ENCODE peak calls at places on chromosomes 13 and 19, in six cellular contexts. L is HEK293T, M is H1, N is HCT116, A is K562, E is GM12878. C is an unnamed sample.

GRCh38 chr19:19470579-19470978 is 44.8 kb downstream of the TSSK6 start:
- DNase-seq in L (no peak), M (no peak), N (no peak), A (no peak), E (no peak), C (no peak)

GRCh38 chr19:38849746-38850230 is at the start of gene HNRNPL:
- DNase-seq in L (peak; percentile 90), M (no peak), N (no peak), A (no peak), E (no peak), C (peak; percentile 99)

GRCh38 chr13:95509521-95510315 is 42.8 kb upstream of the CLDN10 start:
- DNase-seq in L (no peak), M (no peak), N (no peak), A (no peak), E (no peak), C (no peak)

GRCh38 chr13:111573362-111573761 is 252.9 kb downstream of the TEX29 start:
- DNase-seq in L (no peak), M (no peak), N (no peak), A (no peak), E (no peak), C (no peak)

GRCh38 chr13:108083056-108083455 is 132.3 kb downstream of the LIG4 start:
- DNase-seq in L (no peak), M (no peak), N (no peak), A (no peak), E (no peak), C (no peak)

GRCh38 chr13:28492527-28493367 is 2.2 kb downstream of the FLT1 start:
- DNase-seq in L (no peak), M (no peak), N (no peak), A (no peak), E (peak; percentile 28), C (no peak)

GRCh38 chr13:77776704-77777103 is 79.2 kb downstream of the SLAIN1 start:
- DNase-seq in L (no peak), M (no peak), N (no peak), A (no peak), E (no peak), C (no peak)

GRCh38 chr13:40619479-40619814 is 47.0 kb downstream of the FOXO1 start:
- DNase-seq in L (no peak), M (no peak), N (no peak), A (no peak), E (no peak), C (no peak)

GRCh38 chr19:31668916-31669315 is 319.7 kb upstream of the TSHZ3 start:
- DNase-seq in L (no peak), M (no peak), N (no peak), A (no peak), E (no peak), C (no peak)

GRCh38 chr19:18131841-18132596 is 20.9 kb upstream of the PIK3R2 start:
- DNase-seq in L (no peak), M (no peak), N (no peak), A (peak; percentile 44), E (no peak), C (peak; percentile 84)

GRCh38 chr13:51995677-51996551 is 15.3 kb downstream of the ATP7B start:
- DNase-seq in L (peak; percentile 53), M (no peak), N (no peak), A (peak; percentile 51), E (no peak), C (no peak)

GRCh38 chr13:23384111-23384510 is 49.4 kb downstream of the SACS start:
- DNase-seq in L (no peak), M (no peak), N (no peak), A (no peak), E (peak; percentile 82), C (no peak)

GRCh38 chr19:47227347-47228167 is 3.4 kb downstream of the BBC3 start:
- DNase-seq in L (peak; percentile 60), M (peak; percentile 99), N (peak; percentile 87), A (peak; percentile 97), E (peak; percentile 69), C (peak; percentile 97)

GRCh38 chr13:98707309-98707999 is 45.0 kb downstream of the SLC15A1 start:
- DNase-seq in L (no peak), M (no peak), N (no peak), A (no peak), E (peak; percentile 51), C (no peak)

GRCh38 chr19:32691291-32691951 is at the start of gene NUDT19:
- DNase-seq in L (peak; percentile 76), M (no peak), N (peak; percentile 75), A (peak; percentile 90), E (peak; percentile 62), C (peak; percentile 58)

GRCh38 chr13:33262069-33262487 is 23.5 kb downstream of the STARD13 start:
- DNase-seq in L (no peak), M (no peak), N (peak; percentile 66), A (no peak), E (no peak), C (peak; percentile 16)

GRCh38 chr13:48647625-48648024 is 6.1 kb upstream of the CYSLTR2 start:
- DNase-seq in L (no peak), M (no peak), N (no peak), A (no peak), E (no peak), C (no peak)

GRCh38 chr19:23260956-23261355 is 10.8 kb upstream of the ZNF724 start:
- DNase-seq in L (no peak), M (no peak), N (no peak), A (no peak), E (no peak), C (no peak)

DNA sequence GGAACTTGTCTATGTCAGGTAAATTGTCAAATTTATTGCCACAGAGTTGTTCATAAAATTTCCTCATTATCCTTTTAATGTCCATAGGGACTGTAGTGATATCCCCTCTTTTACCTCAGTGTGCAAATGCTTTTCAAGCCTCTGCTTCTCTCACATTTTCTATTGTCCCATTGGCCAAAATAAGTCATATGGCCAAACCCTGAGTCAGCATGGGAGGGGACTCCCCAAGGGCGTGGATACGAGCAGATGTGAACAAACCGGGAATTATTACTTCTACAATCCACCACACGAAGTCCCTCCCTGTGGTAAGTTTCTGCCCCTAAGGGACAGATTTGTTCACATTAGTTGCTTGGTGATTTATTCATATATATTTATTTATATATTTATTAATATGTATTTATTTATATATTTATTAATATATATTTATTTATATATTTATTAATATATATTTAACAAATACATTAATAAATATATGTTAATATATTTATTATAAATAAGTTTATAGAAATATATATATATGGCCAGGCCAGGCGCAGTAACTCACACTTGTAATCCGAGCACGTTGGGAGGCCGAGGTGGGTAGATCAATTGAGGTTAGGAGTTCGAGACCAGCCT is 20.1 kb upstream of the CAMSAP3 start:
- DNase-seq in L (no peak), M (no peak), N (peak; percentile 66), A (peak; percentile 63), E (no peak), C (no peak)
- TF ChIP-seq SP1 in L (no peak), M (no peak), N (no peak), A (no peak), E (no peak), C (no peak)

DNA sequence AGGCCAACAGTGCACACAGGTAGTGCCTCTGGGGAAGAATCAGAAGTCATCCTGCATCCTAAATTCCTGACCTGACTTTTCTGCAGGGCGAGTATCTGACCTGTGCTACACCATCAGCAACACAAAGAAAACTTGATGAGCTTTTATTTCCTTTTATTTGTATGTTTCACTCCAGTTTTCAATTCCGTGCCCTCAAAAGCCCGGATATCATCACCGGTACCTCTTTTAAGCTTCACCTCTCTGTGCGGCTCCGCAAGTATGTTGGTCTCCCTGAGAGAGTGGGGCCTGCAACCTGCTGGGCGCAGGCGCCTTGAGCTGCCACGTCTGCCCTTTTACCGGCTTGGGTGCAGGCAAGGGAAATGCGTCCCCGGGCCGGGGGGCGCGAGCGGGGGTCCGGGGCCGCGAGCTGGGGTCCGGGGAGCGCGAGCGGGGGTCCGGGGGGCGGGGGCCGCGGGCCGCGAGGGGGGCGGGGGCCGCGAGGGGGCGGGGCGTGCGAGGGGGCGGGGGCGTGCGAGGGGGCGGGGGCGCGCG is 4.3 kb upstream of the DUXA start:
- DNase-seq in L (peak; percentile 54), M (peak; percentile 15), N (no peak), A (no peak), E (no peak), C (peak; percentile 12)
- TF ChIP-seq SP1 in L (no peak), M (no peak), N (no peak), A (no peak), E (no peak), C (no peak)

GRCh38 chr19:41604831-41605230 is 22.0 kb downstream of the CEACAM4 start:
- DNase-seq in L (no peak), M (no peak), N (no peak), A (no peak), E (no peak), C (no peak)

GRCh38 chr19:41601771-41602170 is 25.1 kb downstream of the CEACAM4 start:
- DNase-seq in L (no peak), M (no peak), N (no peak), A (no peak), E (no peak), C (peak; percentile 5)

GRCh38 chr19:41607668-41608067 is 19.2 kb downstream of the CEACAM4 start:
- DNase-seq in L (no peak), M (no peak), N (no peak), A (no peak), E (no peak), C (no peak)

DNA sequence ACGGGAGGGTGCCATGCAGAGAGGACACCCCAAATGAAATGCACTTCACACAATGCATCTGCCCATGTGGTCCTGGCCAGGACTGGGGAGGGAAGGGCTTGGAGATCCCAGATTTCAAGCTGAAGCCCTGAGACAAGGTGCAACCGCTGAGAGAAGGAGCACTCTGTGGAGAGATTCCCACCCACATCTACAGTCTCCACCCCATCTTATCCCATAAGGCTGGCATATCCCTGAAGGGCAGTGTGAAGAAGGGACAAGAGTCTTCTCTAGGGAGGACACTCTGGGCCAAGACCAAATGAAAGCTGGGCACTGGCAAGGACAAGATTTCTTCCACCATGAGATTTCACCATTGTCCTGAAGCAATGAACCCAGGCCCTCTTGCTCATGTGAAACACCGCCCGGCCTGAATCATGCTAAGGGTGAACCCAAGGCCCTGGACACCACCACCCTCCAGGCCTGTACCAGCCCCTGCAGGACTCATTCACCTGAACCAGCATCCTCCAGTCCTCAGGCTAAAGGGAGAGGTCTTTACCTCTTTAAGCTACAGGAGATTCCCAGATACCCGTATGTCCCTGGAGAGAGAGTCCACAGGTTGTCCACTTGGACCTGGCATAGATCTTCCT is 20.5 kb downstream of the CEACAM4 start:
- DNase-seq in L (no peak), M (no peak), N (no peak), A (no peak), E (no peak), C (peak; percentile 2)
- TF ChIP-seq SP1 in L (no peak), M (no peak), N (no peak), A (no peak), E (no peak), C (no peak)

DNA sequence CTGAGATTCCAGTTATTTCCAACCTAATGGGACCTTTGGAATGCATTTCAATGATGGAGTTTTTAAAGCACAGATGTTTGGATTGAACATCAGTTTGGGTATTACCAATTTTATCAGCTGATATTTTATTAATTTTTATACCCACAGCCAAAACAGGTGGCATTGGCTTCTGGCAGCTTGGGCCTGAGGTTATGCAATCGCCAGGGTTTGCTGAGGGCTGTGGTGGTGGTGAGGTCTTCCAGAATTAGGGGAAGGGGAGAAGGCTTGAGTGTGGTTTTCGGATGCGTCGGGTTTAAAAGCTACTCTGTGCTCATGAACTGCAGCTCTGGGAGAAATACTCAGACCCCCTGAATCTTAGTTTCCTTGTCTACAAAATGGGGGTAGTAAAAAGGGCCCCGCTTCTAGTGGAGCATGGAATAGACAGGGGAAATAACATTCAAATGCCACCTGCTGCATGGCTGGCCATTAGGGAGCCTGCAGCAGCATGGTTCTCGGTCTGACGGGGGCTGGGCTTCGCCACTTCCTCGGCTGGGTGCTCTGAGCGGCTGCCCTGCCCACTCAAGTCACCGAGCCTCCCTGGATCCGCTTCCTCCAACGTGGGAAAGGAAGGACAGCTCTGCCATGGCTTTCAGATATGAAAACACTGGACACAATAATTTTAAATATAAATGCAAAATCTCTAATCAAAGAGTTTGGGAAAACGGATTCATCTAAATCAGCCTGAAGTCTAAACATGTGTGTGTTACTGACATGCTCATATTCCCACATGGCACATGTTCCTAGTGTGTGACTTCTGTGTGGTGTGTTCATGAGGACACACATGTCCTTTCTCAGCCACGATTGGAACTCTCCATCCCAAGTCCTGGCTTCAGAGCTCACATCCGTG is 35.2 kb downstream of the ADPRHL1 start:
- DNase-seq in L (no peak), M (no peak), N (no peak), A (no peak), E (no peak), C (no peak)
- TF ChIP-seq SP1 in L (no peak), M (no peak), N (no peak), A (no peak), E (no peak), C (no peak)

C was measured in WTC11.